ENCODE peak calls at places on chromosomes 4 and X, in seven cellular contexts. One of them, this sample, is unnamed.

GRCh38 chr4:128980816-128981326 is 112.5 kb downstream of the SCLT1 start:
- DNase-seq in GM12865: no peak
- DNase-seq in neural progenitor cell: no peak
- DNase-seq in heart right ventricle: no peak
- DNase-seq in mucosa of descending colon: no peak
- DNase-seq in lower lobe of right lung: no peak
- DNase-seq in MCF 10A: no peak
- DNase-seq in this sample: no peak

GRCh38 chr4:3863841-3864734 is 97.9 kb downstream of the ADRA2C start:
- DNase-seq in neural progenitor cell: no peak
- DNase-seq in lower lobe of right lung: peak
- DNase-seq in MCF 10A: no peak
- DNase-seq in mucosa of descending colon: no peak
- DNase-seq in GM12865: no peak
- DNase-seq in heart right ventricle: no peak
- DNase-seq in this sample: peak

GRCh38 chrX:149825424-149825823 is 43.7 kb downstream of the MAGEA9 start:
- DNase-seq in mucosa of descending colon: peak
- DNase-seq in heart right ventricle: no peak
- DNase-seq in GM12865: peak
- DNase-seq in MCF 10A: peak
- DNase-seq in lower lobe of right lung: no peak
- DNase-seq in neural progenitor cell: peak
- DNase-seq in this sample: no peak

GRCh38 chr4:102606261-102606660 is 105.1 kb downstream of the NFKB1 start:
- DNase-seq in mucosa of descending colon: no peak
- DNase-seq in neural progenitor cell: no peak
- DNase-seq in heart right ventricle: no peak
- DNase-seq in GM12865: no peak
- DNase-seq in MCF 10A: no peak
- DNase-seq in lower lobe of right lung: no peak
- DNase-seq in this sample: no peak

GRCh38 chr4:153126137-153126536 is 78.1 kb upstream of the TRIM2 start:
- DNase-seq in GM12865: no peak
- DNase-seq in mucosa of descending colon: no peak
- DNase-seq in heart right ventricle: no peak
- DNase-seq in neural progenitor cell: no peak
- DNase-seq in MCF 10A: peak
- DNase-seq in lower lobe of right lung: no peak
- DNase-seq in this sample: no peak

GRCh38 chr4:161320377-161320776 is 843.4 kb downstream of the FSTL5 start:
- DNase-seq in mucosa of descending colon: peak
- DNase-seq in neural progenitor cell: peak
- DNase-seq in heart right ventricle: no peak
- DNase-seq in lower lobe of right lung: no peak
- DNase-seq in MCF 10A: peak
- DNase-seq in GM12865: peak
- DNase-seq in this sample: no peak

GRCh38 chr4:3009422-3009821 is 46.1 kb downstream of the GRK4 start:
- DNase-seq in MCF 10A: peak
- DNase-seq in mucosa of descending colon: no peak
- DNase-seq in GM12865: peak
- DNase-seq in neural progenitor cell: peak
- DNase-seq in lower lobe of right lung: no peak
- DNase-seq in heart right ventricle: no peak
- DNase-seq in this sample: no peak

GRCh38 chr4:92461732-92462131 is 158.0 kb downstream of the GRID2 start:
- DNase-seq in lower lobe of right lung: no peak
- DNase-seq in neural progenitor cell: no peak
- DNase-seq in heart right ventricle: no peak
- DNase-seq in MCF 10A: no peak
- DNase-seq in GM12865: no peak
- DNase-seq in mucosa of descending colon: no peak
- DNase-seq in this sample: no peak

GRCh38 chr4:127844605-127845116 is 36.0 kb upstream of the PLK4 start:
- DNase-seq in MCF 10A: peak
- DNase-seq in neural progenitor cell: no peak
- DNase-seq in mucosa of descending colon: no peak
- DNase-seq in GM12865: no peak
- DNase-seq in heart right ventricle: no peak
- DNase-seq in lower lobe of right lung: no peak
- DNase-seq in this sample: no peak

GRCh38 chr4:40856836-40857362 is 107.1 kb downstream of the NSUN7 start:
- DNase-seq in lower lobe of right lung: peak
- DNase-seq in mucosa of descending colon: peak
- DNase-seq in MCF 10A: no peak
- DNase-seq in neural progenitor cell: peak
- DNase-seq in heart right ventricle: peak
- DNase-seq in GM12865: peak
- DNase-seq in this sample: no peak

DNA sequence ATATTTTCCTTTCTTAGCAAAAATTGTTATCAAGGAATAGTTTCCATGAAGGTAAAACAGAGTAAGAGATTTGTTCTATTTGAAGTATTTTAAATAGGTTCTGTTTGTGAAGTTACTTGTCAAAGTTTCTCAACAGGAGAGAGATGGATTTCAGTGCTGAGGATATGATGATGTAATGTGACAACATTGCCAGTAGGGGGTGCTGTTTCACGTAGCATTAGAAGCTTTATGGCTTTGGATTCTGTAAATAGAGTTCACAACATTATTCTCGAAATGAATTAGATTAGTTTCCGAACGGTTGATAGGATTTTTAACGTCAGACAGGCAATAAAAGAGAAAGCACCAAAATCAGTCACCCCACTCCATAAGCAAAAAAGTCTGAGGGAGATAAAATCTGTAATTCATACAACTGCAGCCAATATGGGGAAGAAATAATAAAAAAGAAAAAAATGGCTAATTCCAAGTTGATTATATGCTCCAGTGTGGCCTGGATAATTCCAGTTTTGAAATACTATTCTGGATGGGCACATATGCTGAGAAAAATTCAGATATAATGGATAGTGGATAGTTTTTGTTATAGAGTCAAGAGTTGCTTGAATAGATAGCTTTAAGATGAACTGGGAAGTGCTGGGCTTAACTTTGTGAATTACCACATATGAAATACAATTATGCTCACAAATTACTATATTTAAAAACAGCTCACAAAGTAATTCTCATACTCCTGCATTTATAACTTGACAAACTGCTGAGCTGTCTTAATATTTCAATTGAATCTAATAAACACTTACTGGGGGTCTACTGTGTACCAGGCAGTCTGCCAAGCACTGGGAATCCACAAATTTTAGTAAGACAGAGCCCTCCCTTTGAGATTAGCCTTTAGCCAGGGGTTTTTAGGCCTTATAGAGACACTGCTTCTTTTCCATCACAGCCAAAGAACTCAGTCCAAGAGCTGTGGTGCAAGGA is 109.0 kb downstream of the GPAT3 start:
- DNase-seq in GM12865: peak
- DNase-seq in mucosa of descending colon: no peak
- DNase-seq in MCF 10A: peak
- DNase-seq in lower lobe of right lung: no peak
- DNase-seq in neural progenitor cell: peak
- DNase-seq in heart right ventricle: peak
- DNase-seq in this sample: no peak
- TF ChIP-seq CTCF in GM12865: peak
- TF ChIP-seq CTCF in mucosa of descending colon: peak
- TF ChIP-seq CTCF in MCF 10A: peak
- TF ChIP-seq CTCF in lower lobe of right lung: peak
- TF ChIP-seq CTCF in neural progenitor cell: peak
- TF ChIP-seq CTCF in heart right ventricle: peak
- TF ChIP-seq CTCF in this sample: peak

GRCh38 chr4:61541474-61541873 is 341.3 kb downstream of the ADGRL3 start:
- DNase-seq in MCF 10A: no peak
- DNase-seq in lower lobe of right lung: no peak
- DNase-seq in mucosa of descending colon: no peak
- DNase-seq in GM12865: no peak
- DNase-seq in heart right ventricle: no peak
- DNase-seq in neural progenitor cell: no peak
- DNase-seq in this sample: no peak
- TF ChIP-seq CTCF in MCF 10A: no peak
- TF ChIP-seq CTCF in lower lobe of right lung: no peak
- TF ChIP-seq CTCF in mucosa of descending colon: no peak
- TF ChIP-seq CTCF in GM12865: no peak
- TF ChIP-seq CTCF in heart right ventricle: no peak
- TF ChIP-seq CTCF in neural progenitor cell: peak
- TF ChIP-seq CTCF in this sample: peak

GRCh38 chr4:141223418-141223817 is 2.7 kb downstream of the ZNF330 start:
- DNase-seq in heart right ventricle: no peak
- DNase-seq in mucosa of descending colon: no peak
- DNase-seq in MCF 10A: no peak
- DNase-seq in neural progenitor cell: no peak
- DNase-seq in GM12865: no peak
- DNase-seq in lower lobe of right lung: no peak
- DNase-seq in this sample: no peak

GRCh38 chr4:141220271-141220654 is 432 bp upstream of the ZNF330 start:
- DNase-seq in heart right ventricle: peak
- DNase-seq in lower lobe of right lung: no peak
- DNase-seq in mucosa of descending colon: no peak
- DNase-seq in MCF 10A: no peak
- DNase-seq in GM12865: no peak
- DNase-seq in neural progenitor cell: peak
- DNase-seq in this sample: no peak

GRCh38 chr4:141215972-141216761 is 4.5 kb upstream of the ZNF330 start:
- DNase-seq in MCF 10A: no peak
- DNase-seq in neural progenitor cell: no peak
- DNase-seq in lower lobe of right lung: no peak
- DNase-seq in heart right ventricle: no peak
- DNase-seq in mucosa of descending colon: no peak
- DNase-seq in GM12865: no peak
- DNase-seq in this sample: no peak

GRCh38 chr4:141215030-141215429 is 5.7 kb upstream of the ZNF330 start:
- DNase-seq in lower lobe of right lung: no peak
- DNase-seq in heart right ventricle: no peak
- DNase-seq in MCF 10A: no peak
- DNase-seq in mucosa of descending colon: no peak
- DNase-seq in neural progenitor cell: no peak
- DNase-seq in GM12865: no peak
- DNase-seq in this sample: no peak

DNA sequence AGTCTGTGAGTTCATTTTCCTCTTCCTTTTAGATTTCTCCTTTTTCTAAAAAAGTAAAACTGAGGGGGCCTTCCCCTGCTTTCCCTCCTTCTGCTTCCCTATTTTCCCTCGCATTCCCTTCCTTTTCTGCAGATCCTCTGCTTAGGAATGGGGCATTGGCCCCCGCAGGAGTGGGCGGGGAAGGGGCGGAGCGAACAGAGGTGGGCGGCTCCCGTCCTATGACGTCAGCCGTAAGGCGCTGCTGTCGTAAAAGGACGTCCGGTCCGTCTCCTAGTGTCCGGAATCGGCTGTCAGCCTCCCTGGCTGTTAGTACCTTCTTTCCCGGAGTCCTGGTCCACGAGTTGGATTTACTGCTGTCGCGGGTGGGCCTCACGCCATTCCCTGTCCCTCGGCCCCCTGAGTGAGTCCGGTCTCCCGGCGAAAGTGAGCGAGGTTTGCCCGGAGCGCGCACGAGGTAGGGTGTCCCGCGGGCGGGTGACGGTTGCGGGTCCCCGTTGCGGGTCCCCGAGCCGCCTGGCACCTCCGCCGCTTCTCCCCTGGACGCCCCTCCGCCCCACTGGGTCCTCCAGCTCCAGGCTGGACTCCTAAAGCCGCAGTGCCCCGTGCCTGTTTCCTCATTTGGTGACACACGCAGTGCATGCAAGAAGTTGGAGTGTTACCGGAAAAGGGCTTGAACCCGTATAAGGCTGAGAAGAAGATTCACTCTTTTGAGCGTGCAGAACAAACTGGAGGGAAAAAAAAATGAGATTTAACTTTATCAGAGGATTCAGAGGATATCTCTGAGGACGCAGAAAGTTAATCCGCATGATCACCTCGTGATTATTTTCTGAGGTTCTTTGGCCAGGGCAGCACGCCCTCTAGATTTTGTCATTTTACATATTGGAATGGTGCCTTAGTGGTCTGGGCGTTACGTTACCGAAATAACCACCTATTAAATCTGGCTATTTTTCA is at the start of gene ZNF330:
- DNase-seq in MCF 10A: peak
- DNase-seq in GM12865: peak
- DNase-seq in lower lobe of right lung: peak
- DNase-seq in neural progenitor cell: peak
- DNase-seq in mucosa of descending colon: peak
- DNase-seq in heart right ventricle: peak
- DNase-seq in this sample: peak
- TF ChIP-seq CTCF in MCF 10A: no peak
- TF ChIP-seq CTCF in GM12865: peak
- TF ChIP-seq CTCF in lower lobe of right lung: no peak
- TF ChIP-seq CTCF in neural progenitor cell: peak
- TF ChIP-seq CTCF in mucosa of descending colon: no peak
- TF ChIP-seq CTCF in heart right ventricle: peak
- TF ChIP-seq CTCF in this sample: peak

GRCh38 chrX:78592030-78592429 is 67.1 kb downstream of the RTL3 start:
- DNase-seq in lower lobe of right lung: no peak
- DNase-seq in GM12865: no peak
- DNase-seq in mucosa of descending colon: no peak
- DNase-seq in MCF 10A: no peak
- DNase-seq in neural progenitor cell: no peak
- DNase-seq in heart right ventricle: no peak
- DNase-seq in this sample: no peak

GRCh38 chrX:78593701-78594100 is 65.4 kb downstream of the RTL3 start:
- DNase-seq in neural progenitor cell: no peak
- DNase-seq in mucosa of descending colon: no peak
- DNase-seq in MCF 10A: no peak
- DNase-seq in heart right ventricle: no peak
- DNase-seq in GM12865: no peak
- DNase-seq in lower lobe of right lung: no peak
- DNase-seq in this sample: no peak

GRCh38 chrX:78595901-78596502 is 63.1 kb downstream of the RTL3 start:
- DNase-seq in MCF 10A: peak
- DNase-seq in lower lobe of right lung: no peak
- DNase-seq in GM12865: peak
- DNase-seq in heart right ventricle: no peak
- DNase-seq in mucosa of descending colon: peak
- DNase-seq in neural progenitor cell: peak
- DNase-seq in this sample: no peak
- TF ChIP-seq CTCF in MCF 10A: no peak
- TF ChIP-seq CTCF in lower lobe of right lung: no peak
- TF ChIP-seq CTCF in GM12865: peak
- TF ChIP-seq CTCF in heart right ventricle: peak
- TF ChIP-seq CTCF in mucosa of descending colon: no peak
- TF ChIP-seq CTCF in neural progenitor cell: peak
- TF ChIP-seq CTCF in this sample: peak

DNA sequence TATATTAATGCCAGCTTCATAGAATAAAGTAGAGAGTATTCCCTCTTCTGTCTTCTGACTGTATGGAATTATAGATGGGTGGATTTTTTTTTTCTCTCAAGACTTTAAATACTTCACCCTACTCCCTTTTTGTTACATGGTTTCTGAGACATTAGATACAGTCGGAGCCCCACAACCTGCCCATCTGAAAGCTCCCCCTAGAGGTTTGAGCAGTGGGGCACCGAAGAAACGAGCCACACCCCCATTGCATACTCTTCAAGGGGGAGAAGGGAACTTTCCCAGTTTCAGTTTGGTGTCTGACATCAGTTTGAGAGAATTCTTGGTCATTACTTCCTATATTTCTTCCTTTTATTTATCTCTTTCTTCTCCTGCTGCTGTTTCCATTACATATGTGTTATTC is 437.6 kb upstream of the AGA start:
- DNase-seq in mucosa of descending colon: no peak
- DNase-seq in lower lobe of right lung: no peak
- DNase-seq in GM12865: peak
- DNase-seq in heart right ventricle: no peak
- DNase-seq in MCF 10A: no peak
- DNase-seq in neural progenitor cell: peak
- DNase-seq in this sample: no peak
- TF ChIP-seq CTCF in mucosa of descending colon: no peak
- TF ChIP-seq CTCF in lower lobe of right lung: no peak
- TF ChIP-seq CTCF in GM12865: peak
- TF ChIP-seq CTCF in heart right ventricle: no peak
- TF ChIP-seq CTCF in MCF 10A: no peak
- TF ChIP-seq CTCF in neural progenitor cell: peak
- TF ChIP-seq CTCF in this sample: no peak

This sample was measured in chondrocyte.